ENCODE peak calls at places on chromosome 15, in nine cellular contexts. Y is AG04450, R is hepatocyte, O is body of pancreas, P is AG10803, D is HL-60, N is cardiac fibroblast, H is AG09309, F is A549. E is an unnamed sample.

GRCh38 chr15:92451225-92451825 is 57.6 kb downstream of the ST8SIA2 start:
- DNase-seq in N (no peak), F (peak), P (peak), D (no peak), R (no peak), Y (peak), H (peak), O (no peak), E (peak)

GRCh38 chr15:51312132-51312531 is 26.3 kb downstream of the CYP19A1 start:
- DNase-seq in Y (peak), N (peak), H (no peak), O (no peak), F (no peak), R (peak), P (peak), D (no peak), E (peak)

GRCh38 chr15:51841401-51842040 is 12.1 kb downstream of the TMOD3 start:
- DNase-seq in H (no peak), P (no peak), N (no peak), D (no peak), R (no peak), O (no peak), Y (no peak), F (no peak), E (no peak)

GRCh38 chr15:78072080-78072892 is 5.2 kb downstream of the TBC1D2B start:
- DNase-seq in Y (no peak), D (no peak), N (peak), F (no peak), R (peak), H (peak), P (peak), O (no peak), E (peak)

GRCh38 chr15:69474291-69474690 is 21.7 kb downstream of the RPLP1 start:
- DNase-seq in F (no peak), D (no peak), R (no peak), N (no peak), P (peak), H (no peak), Y (no peak), O (no peak), E (no peak)

GRCh38 chr15:47711654-47712053 is 5.7 kb upstream of the SEMA6D start:
- DNase-seq in R (no peak), Y (no peak), D (no peak), P (peak), F (no peak), H (no peak), N (peak), O (no peak), E (peak)

GRCh38 chr15:71275566-71276354 is 160.5 kb downstream of the THSD4 start:
- DNase-seq in P (no peak), Y (no peak), N (no peak), H (no peak), F (no peak), D (no peak), R (no peak), O (no peak), E (no peak)

GRCh38 chr15:43134157-43134637 is 811 bp downstream of the TMEM62 start:
- DNase-seq in F (no peak), P (no peak), N (no peak), H (no peak), Y (no peak), D (no peak), O (no peak), R (no peak), E (no peak)

GRCh38 chr15:41607033-41607432 is 48.0 kb downstream of the TYRO3 start:
- DNase-seq in P (peak), N (peak), H (peak), R (peak), Y (peak), F (no peak), O (no peak), D (no peak), E (peak)

GRCh38 chr15:29516929-29517328 is 247.3 kb upstream of the NSMCE3 start:
- DNase-seq in Y (no peak), D (no peak), H (no peak), F (no peak), O (no peak), P (no peak), R (no peak), N (no peak), E (no peak)

GRCh38 chr15:94070341-94071275 is 160.8 kb upstream of the MCTP2 start:
- DNase-seq in P (peak), N (no peak), D (peak), F (peak), O (no peak), Y (no peak), R (peak), H (no peak), E (no peak)

GRCh38 chr15:25241241-25241801 is 197.5 kb downstream of the UBE3A start:
- DNase-seq in F (no peak), O (peak), R (no peak), H (no peak), Y (no peak), D (no peak), N (no peak), P (no peak), E (no peak)

GRCh38 chr15:22888120-22888859 is 49.8 kb downstream of the NIPA2 start:
- DNase-seq in N (peak), O (no peak), F (peak), D (no peak), H (peak), Y (peak), P (peak), R (peak), E (peak)

GRCh38 chr15:31228980-31229826 is 97.4 kb upstream of the KLF13 start:
- DNase-seq in Y (no peak), R (peak), D (no peak), N (no peak), P (no peak), O (peak), F (peak), H (no peak), E (no peak)

GRCh38 chr15:60507596-60508424 is 28.9 kb upstream of the ICE2 start:
- DNase-seq in F (peak), N (peak), H (peak), R (peak), P (peak), O (peak), Y (peak), D (no peak), E (peak)

GRCh38 chr15:48242015-48242414 is 35.9 kb downstream of the SLC12A1 start:
- DNase-seq in N (no peak), R (no peak), F (no peak), D (no peak), O (no peak), H (no peak), Y (no peak), P (no peak), E (no peak)

GRCh38 chr15:68730491-68731317 is 90.0 kb downstream of the ANP32A start:
- DNase-seq in F (peak), P (peak), H (no peak), Y (no peak), N (peak), R (peak), O (peak), D (peak), E (peak)

GRCh38 chr15:41943543-41944312 is 28.6 kb downstream of the EHD4 start:
- DNase-seq in H (no peak), O (no peak), R (no peak), F (no peak), D (no peak), N (no peak), P (no peak), Y (no peak), E (no peak)

GRCh38 chr15:27701014-27701413 is 398.1 kb downstream of the OCA2 start:
- DNase-seq in H (no peak), Y (no peak), P (no peak), N (no peak), R (no peak), F (no peak), O (no peak), D (no peak), E (no peak)

GRCh38 chr15:34365073-34365825 is 1.7 kb downstream of the LPCAT4 start:
- DNase-seq in F (no peak), P (no peak), Y (no peak), N (peak), O (no peak), D (no peak), H (no peak), R (no peak), E (no peak)

GRCh38 chr15:44554934-44555723 is 18.2 kb downstream of the EIF3J start:
- DNase-seq in H (no peak), O (no peak), Y (no peak), N (no peak), D (no peak), R (no peak), F (no peak), P (no peak), E (no peak)

GRCh38 chr15:86634146-86634545 is 554.5 kb downstream of the AGBL1 start:
- DNase-seq in D (no peak), N (no peak), P (no peak), R (no peak), O (no peak), Y (no peak), H (no peak), F (no peak), E (no peak)

GRCh38 chr15:45616901-45617323 is 17.9 kb upstream of the SQOR start:
- DNase-seq in F (no peak), P (no peak), Y (no peak), O (no peak), D (no peak), N (no peak), H (no peak), R (no peak), E (peak)

GRCh38 chr15:45612790-45613415 is 21.9 kb upstream of the SQOR start:
- DNase-seq in Y (no peak), D (no peak), N (peak), O (no peak), F (no peak), P (peak), R (no peak), H (no peak), E (peak)

DNA sequence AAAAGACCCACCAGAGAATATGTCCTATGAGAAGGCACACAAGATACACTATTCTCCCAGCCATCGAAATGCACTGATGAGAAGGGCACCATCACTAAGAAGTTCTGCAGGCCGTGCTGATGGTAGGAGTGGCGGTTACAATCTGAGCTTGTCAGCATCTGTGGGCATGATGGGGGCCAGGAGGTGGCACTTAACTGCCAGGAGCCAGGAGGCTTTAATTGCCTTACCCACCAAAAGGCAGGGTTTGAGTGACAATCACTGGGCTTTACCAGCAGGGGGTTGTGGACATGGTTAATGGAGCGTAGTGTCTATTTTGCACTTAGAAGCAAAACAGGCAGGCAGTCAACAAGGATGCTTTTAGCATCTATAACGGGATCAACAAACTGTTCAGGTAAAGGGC is 16.0 kb upstream of the SQOR start:
- DNase-seq in D (no peak), F (peak), R (no peak), P (no peak), N (no peak), O (no peak), Y (no peak), H (no peak), E (no peak)
- TF ChIP-seq CTCF in D (no peak), F (no peak), R (no peak), P (no peak), N (no peak), O (no peak), Y (no peak), H (no peak), E (no peak)

GRCh38 chr15:74770211-74770892 is 11.5 kb upstream of the CSK start:
- DNase-seq in P (no peak), N (no peak), Y (no peak), D (no peak), H (no peak), R (no peak), F (no peak), O (no peak), E (no peak)

GRCh38 chr15:74768771-74769342 is 13.0 kb upstream of the CSK start:
- DNase-seq in Y (no peak), P (peak), D (no peak), O (peak), N (peak), R (peak), F (peak), H (no peak), E (peak)

GRCh38 chr15:74767167-74768098 is 14.4 kb upstream of the CSK start:
- DNase-seq in N (no peak), D (no peak), O (no peak), R (no peak), Y (no peak), F (no peak), H (no peak), P (no peak), E (no peak)

GRCh38 chr15:74769463-74770025 is 12.3 kb upstream of the CSK start:
- DNase-seq in H (no peak), D (no peak), Y (no peak), N (no peak), P (no peak), O (no peak), F (no peak), R (no peak), E (no peak)

DNA sequence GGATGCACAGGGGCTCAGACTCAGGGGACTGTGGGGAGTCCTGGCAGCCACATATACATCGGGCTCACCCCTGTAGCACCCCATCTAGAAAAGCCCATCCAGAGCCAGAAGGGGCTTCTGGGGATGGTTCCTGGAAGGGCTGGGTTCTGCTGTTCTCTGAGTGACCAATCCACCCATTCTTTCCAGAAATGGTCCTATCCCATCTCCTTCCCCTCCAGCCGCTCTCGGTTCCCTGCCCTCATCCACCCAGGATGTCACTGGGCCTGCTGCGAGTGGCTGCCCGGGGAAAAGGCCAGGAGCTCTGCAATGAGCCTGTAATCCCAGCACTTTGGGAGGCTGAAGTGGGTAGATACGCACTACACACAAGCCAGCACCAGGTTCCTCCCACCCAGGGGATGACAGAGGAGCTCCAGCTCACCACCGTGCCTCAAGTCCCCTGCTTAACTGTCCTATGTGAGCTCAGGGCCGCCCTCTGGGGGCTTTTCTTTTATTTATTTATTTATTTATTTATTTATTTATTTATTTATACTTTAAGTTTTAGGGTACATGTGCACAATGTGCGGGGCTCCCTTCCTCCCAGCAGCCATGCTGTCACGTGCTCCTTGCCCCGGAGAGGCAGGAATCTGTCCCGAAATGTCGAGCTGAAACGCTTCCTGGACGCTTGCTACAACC is 13.6 kb upstream of the CSK start:
- DNase-seq in P (no peak), F (no peak), H (no peak), N (no peak), Y (no peak), R (peak), O (no peak), D (no peak), E (no peak)
- H3K4me3 ChIP-seq in P (peak), F (peak), H (no peak), N (no peak), Y (no peak), R (no peak), O (no peak), D (no peak), E (no peak)

DNA sequence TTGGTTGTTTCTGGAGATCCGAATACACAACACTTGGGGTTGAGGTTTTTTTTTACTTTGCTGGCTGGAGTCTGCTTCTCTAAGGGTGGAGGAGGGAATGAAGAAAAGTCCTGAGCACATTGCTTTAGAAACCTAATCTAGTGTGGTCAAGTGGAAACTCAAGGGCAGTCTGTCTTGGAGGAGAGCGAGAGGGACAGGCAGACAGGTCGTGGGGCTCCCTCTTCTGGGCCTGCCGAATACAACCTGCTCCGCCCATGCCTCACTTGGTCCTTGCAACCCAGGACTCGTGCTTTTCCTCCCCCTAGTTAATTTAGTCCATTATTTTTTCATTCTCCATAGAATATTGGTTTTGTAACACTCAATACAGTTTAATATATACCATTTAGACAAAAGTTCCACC is 176.7 kb upstream of the LYSMD4 start:
- DNase-seq in O (no peak), H (no peak), P (no peak), F (peak), D (no peak), Y (no peak), R (peak), N (peak), E (no peak)
- TF ChIP-seq CTCF in O (no peak), H (peak), P (peak), F (peak), D (no peak), Y (peak), R (peak), N (peak), E (peak)

DNA sequence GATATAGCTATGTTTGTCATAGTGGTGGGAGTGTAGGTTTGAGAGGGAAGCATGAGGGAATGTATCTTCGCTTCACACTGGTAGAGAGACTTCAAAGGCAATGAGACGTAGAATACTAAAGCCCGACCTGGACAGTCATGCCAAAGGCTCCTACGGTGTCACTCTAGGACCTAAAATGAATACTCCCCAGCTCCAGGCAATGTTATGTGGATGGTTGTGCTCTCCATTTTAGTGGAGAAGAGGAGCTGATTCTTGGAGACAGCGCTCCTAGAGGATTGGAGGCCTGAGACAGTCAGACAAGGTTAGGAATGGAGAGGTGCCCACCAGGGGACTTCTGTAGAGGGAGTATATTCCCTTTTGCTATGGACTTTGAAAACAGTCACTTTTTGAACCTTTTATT is 260.1 kb downstream of the MEX3B start:
- DNase-seq in P (no peak), O (no peak), H (no peak), R (no peak), N (no peak), Y (no peak), D (no peak), F (peak), E (no peak)
- H3K4me3 ChIP-seq in P (no peak), O (no peak), H (no peak), R (no peak), N (no peak), Y (no peak), D (no peak), F (no peak), E (no peak)

GRCh38 chr15:81174759-81175327 is 21.8 kb upstream of the IL16 start:
- DNase-seq in Y (no peak), D (no peak), R (no peak), F (no peak), P (no peak), N (no peak), O (no peak), H (no peak), E (no peak)
- TF ChIP-seq CTCF in Y (peak), D (no peak), R (no peak), F (no peak), P (peak), N (peak), O (no peak), H (peak), E (peak)

DNA sequence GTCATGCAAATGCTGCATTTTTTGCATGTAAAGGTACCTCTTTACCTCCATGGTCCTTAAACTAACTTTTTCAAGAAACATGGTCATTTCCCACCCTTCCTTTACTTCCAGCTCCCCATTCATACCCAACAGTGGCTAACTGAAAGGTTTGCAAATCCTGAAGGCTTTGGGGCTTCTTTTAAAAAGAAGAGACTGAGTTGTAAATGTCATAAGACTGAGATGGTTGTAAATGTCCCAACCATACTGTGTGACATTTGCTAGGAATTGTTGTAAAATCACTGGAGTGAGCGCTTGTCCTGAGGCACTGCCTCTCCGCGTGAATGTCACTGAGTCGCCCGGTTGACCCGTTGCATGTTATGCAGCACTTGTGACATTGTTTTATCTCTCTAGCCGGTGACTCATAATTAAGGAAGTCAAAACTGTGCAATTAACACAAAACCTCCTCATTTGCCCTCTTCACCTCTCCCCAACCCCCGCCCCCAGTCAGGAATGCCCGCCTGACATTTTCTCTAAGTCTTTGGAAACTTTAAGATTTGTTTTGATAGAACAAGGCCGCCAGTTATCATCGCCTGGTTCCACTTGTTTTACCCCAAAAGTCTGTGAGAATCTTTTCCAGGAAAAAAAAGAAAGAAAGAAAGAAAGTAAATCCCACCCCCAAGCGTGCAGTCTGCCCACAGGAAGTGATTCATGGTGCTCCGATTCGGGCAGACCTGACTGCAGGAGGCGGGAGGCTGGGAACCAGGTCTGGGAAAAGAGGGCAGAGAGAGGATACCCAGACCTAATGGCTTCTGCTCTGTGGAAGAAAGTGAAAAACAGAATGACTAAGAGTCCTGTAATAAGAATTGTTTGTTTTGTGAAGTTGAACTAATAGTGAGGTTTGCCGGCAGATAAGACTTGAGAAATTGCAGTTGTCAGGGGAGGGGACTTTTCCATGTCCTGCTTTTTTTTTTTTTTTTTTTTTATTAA is 84.7 kb downstream of the SMAD3 start:
- DNase-seq in F (peak), H (peak), Y (peak), P (peak), D (peak), R (peak), O (peak), N (peak), E (peak)
- H3K4me3 ChIP-seq in F (peak), H (no peak), Y (peak), P (peak), D (peak), R (no peak), O (no peak), N (no peak), E (peak)

DNA sequence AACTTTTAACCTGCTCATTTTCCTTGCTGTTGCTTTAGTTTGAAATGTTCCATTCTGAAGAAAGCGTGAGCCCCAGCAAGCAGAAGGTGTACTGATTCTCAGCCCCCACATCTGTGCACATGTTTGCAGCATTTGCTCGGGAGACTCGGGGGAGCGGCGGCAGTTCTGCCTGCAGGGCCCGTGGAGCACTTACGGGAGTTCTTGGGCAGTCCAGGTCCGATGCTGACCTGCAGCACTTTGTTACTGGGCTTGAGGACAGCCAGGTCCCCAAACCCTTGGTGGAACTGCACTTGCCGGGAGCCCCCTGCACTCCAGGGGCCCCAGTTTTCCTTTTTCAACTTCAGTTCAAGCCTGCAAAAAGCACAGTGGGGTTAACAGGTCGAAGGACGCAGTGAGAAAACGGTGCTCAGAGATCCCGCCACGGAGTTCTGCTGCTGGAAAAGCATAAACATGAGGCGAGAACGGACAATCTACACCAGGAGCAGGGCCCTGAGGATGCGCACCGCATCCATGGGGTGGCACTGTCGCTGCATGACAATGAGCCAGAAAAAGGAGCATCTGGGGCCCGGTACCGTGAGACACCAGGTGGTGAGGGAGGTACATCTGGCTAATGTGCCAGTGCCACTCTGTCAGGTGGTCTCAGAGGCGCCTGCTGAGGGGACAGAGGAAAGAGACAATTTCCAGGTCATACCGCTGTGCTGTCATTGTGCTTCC is 45.6 kb upstream of the LDHAL6B start:
- DNase-seq in F (peak), N (no peak), Y (no peak), D (no peak), O (no peak), H (no peak), P (no peak), R (peak), E (no peak)
- TF ChIP-seq CTCF in F (peak), N (peak), Y (peak), D (peak), O (no peak), H (peak), P (peak), R (peak), E (peak)